ENCODE peak calls at places on chromosomes 1 and 21, in nine cellular contexts. M is GM23338; C is A549; T is upper lobe of right lung; Y is substantia nigra; V is BJ; K is stimulated activated naive CD8-positive, alpha-beta T cell treated with anti-CD3 and anti-CD28 coated beads, Interleukin-15, Interleukin-2, amounts not matched to agents 100 U/mL and 50 U/mL, for 24 hours; F is breast epithelium; N is amniotic stem cell. L is an unnamed sample.

GRCh38 chr1:54653036-54653435 is 11.4 kb downstream of the MROH7 start:
- DNase-seq in M (no peak), C (no peak), T (no peak), Y (no peak), V (no peak), K (no peak), F (no peak), N (no peak), L (no peak)

GRCh38 chr21:45266518-45267389 is 20.9 kb downstream of the POFUT2 start:
- DNase-seq in M (no peak), C (no peak), T (peak), Y (no peak), V (no peak), K (peak), F (peak), N (no peak), L (no peak)

GRCh38 chr1:89953072-89953626 is 41.8 kb upstream of the ZNF326 start:
- DNase-seq in M (peak), C (peak), T (no peak), Y (no peak), V (peak), K (peak), F (no peak), N (peak), L (peak)

GRCh38 chr1:84152649-84153056 is 8.6 kb downstream of the PRKACB start:
- DNase-seq in M (no peak), C (no peak), T (no peak), Y (no peak), V (no peak), K (no peak), F (no peak), N (no peak), L (no peak)

GRCh38 chr1:29281531-29281930 is 45.2 kb downstream of the PTPRU start:
- DNase-seq in M (no peak), C (no peak), T (no peak), Y (no peak), V (no peak), K (no peak), F (no peak), N (no peak), L (no peak)

GRCh38 chr21:41280115-41280919 is 36.3 kb upstream of the FAM3B start:
- DNase-seq in M (no peak), C (no peak), T (no peak), Y (no peak), V (peak), K (no peak), F (no peak), N (no peak), L (peak)

GRCh38 chr1:236489710-236490377 is 33.9 kb upstream of the LGALS8 start:
- DNase-seq in M (peak), C (peak), T (no peak), Y (no peak), V (no peak), K (no peak), F (no peak), N (peak), L (no peak)

GRCh38 chr1:48757363-48757762 is 19.3 kb downstream of the BEND5 start:
- DNase-seq in M (no peak), C (no peak), T (no peak), Y (no peak), V (no peak), K (no peak), F (no peak), N (no peak), L (no peak)

GRCh38 chr21:35428927-35429326 is 379.8 kb upstream of the RUNX1 start:
- DNase-seq in M (no peak), C (no peak), T (no peak), Y (no peak), V (no peak), K (no peak), F (no peak), N (no peak), L (no peak)

GRCh38 chr1:208162903-208163302 is 81.3 kb downstream of the PLXNA2 start:
- DNase-seq in M (no peak), C (no peak), T (no peak), Y (no peak), V (no peak), K (no peak), F (no peak), N (no peak), L (no peak)

GRCh38 chr1:184300446-184300845 is 86.4 kb upstream of the C1orf21 start:
- DNase-seq in M (no peak), C (no peak), T (no peak), Y (no peak), V (no peak), K (no peak), F (no peak), N (no peak), L (no peak)

GRCh38 chr1:201737350-201738060 is 91.5 kb upstream of the IPO9 start:
- DNase-seq in M (peak), C (no peak), T (no peak), Y (no peak), V (peak), K (no peak), F (no peak), N (peak), L (no peak)

GRCh38 chr21:33403786-33404571 is 766 bp downstream of the IFNGR2 start:
- DNase-seq in M (peak), C (no peak), T (peak), Y (no peak), V (no peak), K (peak), F (peak), N (no peak), L (no peak)

GRCh38 chr1:64921761-64922160 is 44.6 kb downstream of the JAK1 start:
- DNase-seq in M (no peak), C (no peak), T (no peak), Y (no peak), V (no peak), K (no peak), F (no peak), N (no peak), L (no peak)

GRCh38 chr1:62276791-62277190 is 42.4 kb downstream of the KANK4 start:
- DNase-seq in M (no peak), C (no peak), T (no peak), Y (no peak), V (no peak), K (no peak), F (no peak), N (no peak), L (no peak)

GRCh38 chr1:201506573-201507567 is at the start of gene CSRP1:
- DNase-seq in M (peak), C (peak), T (peak), Y (peak), V (no peak), K (peak), F (peak), N (no peak), L (no peak)

GRCh38 chr1:15245593-15246325 is 1.3 kb upstream of the FHAD1 start:
- DNase-seq in M (no peak), C (no peak), T (peak), Y (no peak), V (no peak), K (no peak), F (no peak), N (no peak), L (no peak)

GRCh38 chr1:23484253-23485001 is 448 bp upstream of the ASAP3 start:
- DNase-seq in M (peak), C (peak), T (peak), Y (peak), V (peak), K (peak), F (peak), N (peak), L (peak)

GRCh38 chr21:44419679-44420078 is 35.6 kb upstream of the LRRC3 start:
- DNase-seq in M (no peak), C (no peak), T (no peak), Y (no peak), V (no peak), K (no peak), F (peak), N (no peak), L (no peak)

GRCh38 chr21:41895643-41896493 is 16.7 kb upstream of the PRDM15 start:
- DNase-seq in M (peak), C (no peak), T (no peak), Y (no peak), V (no peak), K (peak), F (no peak), N (no peak), L (no peak)

GRCh38 chr21:37804001-37804400 is 112.3 kb downstream of the KCNJ6 start:
- DNase-seq in M (no peak), C (no peak), T (no peak), Y (no peak), V (no peak), K (no peak), F (no peak), N (no peak), L (no peak)

GRCh38 chr1:228219245-228219961 is 11.6 kb downstream of the OBSCN start:
- DNase-seq in M (no peak), C (no peak), T (no peak), Y (no peak), V (no peak), K (no peak), F (no peak), N (no peak), L (no peak)

GRCh38 chr1:210600421-210601195 is 271.9 kb downstream of the HHAT start:
- DNase-seq in M (no peak), C (no peak), T (no peak), Y (no peak), V (no peak), K (no peak), F (no peak), N (no peak), L (peak)

GRCh38 chr1:21322681-21323016 is 32.4 kb upstream of the ECE1 start:
- DNase-seq in M (no peak), C (no peak), T (no peak), Y (no peak), V (no peak), K (no peak), F (no peak), N (no peak), L (no peak)

GRCh38 chr1:112390775-112391602 is 5.0 kb upstream of the CTTNBP2NL start:
- DNase-seq in M (peak), C (peak), T (peak), Y (peak), V (peak), K (peak), F (peak), N (peak), L (peak)

GRCh38 chr1:114156538-114157274 is 3.0 kb upstream of the SYT6 start:
- DNase-seq in M (peak), C (no peak), T (no peak), Y (no peak), V (no peak), K (no peak), F (no peak), N (no peak), L (no peak)

GRCh38 chr1:87956766-87957165 is 628.1 kb downstream of the LMO4 start:
- DNase-seq in M (no peak), C (no peak), T (no peak), Y (no peak), V (no peak), K (no peak), F (no peak), N (no peak), L (peak)

GRCh38 chr1:26191739-26192138 is 1.3 kb downstream of the CATSPER4 start:
- DNase-seq in M (no peak), C (no peak), T (no peak), Y (no peak), V (no peak), K (peak), F (no peak), N (no peak), L (no peak)

GRCh38 chr1:54253480-54253879 is 53.5 kb downstream of the MRPL37 start:
- DNase-seq in M (no peak), C (peak), T (no peak), Y (no peak), V (peak), K (no peak), F (no peak), N (peak), L (peak)

GRCh38 chr1:113941245-113941559 is 12.1 kb downstream of the HIPK1 start:
- DNase-seq in M (no peak), C (no peak), T (no peak), Y (no peak), V (no peak), K (no peak), F (no peak), N (no peak), L (no peak)

GRCh38 chr21:43757601-43758000 is 18.5 kb downstream of the CSTB start:
- DNase-seq in M (no peak), C (no peak), T (no peak), Y (no peak), V (no peak), K (no peak), F (no peak), N (no peak), L (no peak)

GRCh38 chr21:25456672-25457071 is 150.6 kb downstream of the MRPL39 start:
- DNase-seq in M (no peak), C (no peak), T (no peak), Y (no peak), V (no peak), K (peak), F (no peak), N (no peak), L (no peak)

GRCh38 chr1:34899906-34900305 is 29.5 kb downstream of the DLGAP3 start:
- DNase-seq in M (no peak), C (no peak), T (no peak), Y (no peak), V (no peak), K (no peak), F (no peak), N (no peak), L (no peak)

GRCh38 chr21:32328595-32328994 is 29.9 kb downstream of the MRAP start:
- DNase-seq in M (no peak), C (no peak), T (no peak), Y (no peak), V (no peak), K (no peak), F (no peak), N (no peak), L (no peak)

GRCh38 chr1:94924967-94925366 is 1.9 kb downstream of the CNN3 start:
- DNase-seq in M (no peak), C (no peak), T (no peak), Y (no peak), V (no peak), K (no peak), F (no peak), N (no peak), L (no peak)

GRCh38 chr1:162904579-162904978 is 43.6 kb upstream of the CCDC190 start:
- DNase-seq in M (no peak), C (no peak), T (no peak), Y (no peak), V (no peak), K (no peak), F (no peak), N (no peak), L (no peak)

GRCh38 chr1:168408531-168409242 is 128.0 kb downstream of the TBX19 start:
- DNase-seq in M (no peak), C (peak), T (no peak), Y (no peak), V (no peak), K (peak), F (no peak), N (no peak), L (no peak)

GRCh38 chr1:165896277-165896676 is 68.9 kb downstream of the UCK2 start:
- DNase-seq in M (no peak), C (no peak), T (no peak), Y (no peak), V (peak), K (no peak), F (no peak), N (peak), L (peak)

GRCh38 chr1:38476111-38476783 is 383.3 kb downstream of the RRAGC start:
- DNase-seq in M (peak), C (no peak), T (peak), Y (no peak), V (no peak), K (no peak), F (no peak), N (no peak), L (no peak)

L was measured in AG09309.